ENCODE peak calls at places on chromosomes 1 and 21, in four cellular contexts. G, J, Q and Y are unnamed samples.

GRCh38 chr1:27555700-27556424 is 48.1 kb downstream of the AHDC1 start:
- DNase-seq in J (no peak), G (no peak), Q (no peak), Y (no peak)

GRCh38 chr1:21589618-21590017 is 79.5 kb downstream of the RAP1GAP start:
- DNase-seq in G (no peak), Q (no peak), J (no peak), Y (no peak)

GRCh38 chr1:198496216-198497143 is 44.0 kb downstream of the ATP6V1G3 start:
- DNase-seq in G (no peak), J (no peak), Q (no peak), Y (no peak)

GRCh38 chr1:232247669-232248068 is 382.3 kb downstream of the SIPA1L2 start:
- DNase-seq in G (no peak), J (no peak), Q (no peak), Y (no peak)

GRCh38 chr1:158496379-158496778 is 24.4 kb downstream of the OR10R2 start:
- DNase-seq in G (no peak), J (no peak), Q (no peak), Y (no peak)

GRCh38 chr1:43902058-43902831 is 31.4 kb upstream of the ARTN start:
- DNase-seq in J (no peak), Q (no peak), G (no peak), Y (no peak)

GRCh38 chr1:46315669-46316403 is 12.3 kb downstream of the UQCRH start:
- DNase-seq in G (no peak), J (no peak), Q (no peak), Y (no peak)

GRCh38 chr1:30742963-30743559 is 14.5 kb downstream of the LAPTM5 start:
- DNase-seq in G (no peak), Q (no peak), J (no peak), Y (no peak)

GRCh38 chr1:114715952-114716303 is 643 bp downstream of the NRAS start:
- DNase-seq in Q (no peak), J (no peak), G (no peak), Y (no peak)

GRCh38 chr1:151989131-151989868 is 4.4 kb downstream of the S100A10 start:
- DNase-seq in J (no peak), G (peak), Q (peak), Y (no peak)

GRCh38 chr1:210123383-210123782 is 109.2 kb upstream of the SERTAD4 start:
- DNase-seq in Q (no peak), J (no peak), G (no peak), Y (no peak)

GRCh38 chr1:200302893-200303250 is 107.0 kb downstream of the ZNF281 start:
- DNase-seq in Q (no peak), G (no peak), J (no peak), Y (no peak)

GRCh38 chr21:14554948-14555347 is 8.8 kb upstream of the SAMSN1 start:
- DNase-seq in G (no peak), Q (no peak), J (no peak), Y (no peak)

GRCh38 chr1:116154536-116154935 is 43.3 kb downstream of the MAB21L3 start:
- DNase-seq in G (no peak), J (no peak), Q (peak), Y (no peak)

GRCh38 chr1:84724128-84724860 is 34.0 kb upstream of the SSX2IP start:
- DNase-seq in G (no peak), J (peak), Q (no peak), Y (peak)

GRCh38 chr1:47804127-47804526 is 193.1 kb downstream of the TRABD2B start:
- DNase-seq in Q (no peak), G (no peak), J (no peak), Y (no peak)

GRCh38 chr1:235515844-235516512 is 11.7 kb upstream of the B3GALNT2 start:
- DNase-seq in Q (no peak), G (no peak), J (no peak), Y (no peak)

GRCh38 chr1:150567717-150568561 is 11.5 kb downstream of the MCL1 start:
- DNase-seq in J (no peak), G (peak), Q (peak), Y (no peak)

GRCh38 chr1:87194856-87195255 is 133.8 kb upstream of the LMO4 start:
- DNase-seq in Q (no peak), G (no peak), J (no peak), Y (no peak)

GRCh38 chr1:228304225-228304624 is 96.4 kb downstream of the OBSCN start:
- DNase-seq in Q (no peak), J (no peak), G (peak), Y (no peak)

GRCh38 chr21:43198376-43198775 is 29.6 kb downstream of the CRYAA start:
- DNase-seq in Q (no peak), G (no peak), J (no peak), Y (no peak)

GRCh38 chr1:164706596-164706995 is 147.6 kb downstream of the PBX1 start:
- DNase-seq in Q (no peak), J (no peak), G (no peak), Y (no peak)

GRCh38 chr1:64223329-64224151 is 20.1 kb downstream of the UBE2U start:
- DNase-seq in G (no peak), J (no peak), Q (no peak), Y (no peak)

GRCh38 chr1:232891116-232891515 is 59.3 kb upstream of the NTPCR start:
- DNase-seq in J (no peak), Q (no peak), G (no peak), Y (no peak)

GRCh38 chr1:204480515-204480914 is 14.1 kb downstream of the PIK3C2B start:
- DNase-seq in J (no peak), G (no peak), Q (no peak), Y (no peak)

GRCh38 chr1:228016181-228016510 is 9.3 kb downstream of the WNT3A start:
- DNase-seq in G (no peak), Q (no peak), J (no peak), Y (no peak)

GRCh38 chr1:174769961-174770549 is 229.7 kb upstream of the CACYBP start:
- DNase-seq in J (peak), Q (no peak), G (no peak), Y (no peak)

DNA sequence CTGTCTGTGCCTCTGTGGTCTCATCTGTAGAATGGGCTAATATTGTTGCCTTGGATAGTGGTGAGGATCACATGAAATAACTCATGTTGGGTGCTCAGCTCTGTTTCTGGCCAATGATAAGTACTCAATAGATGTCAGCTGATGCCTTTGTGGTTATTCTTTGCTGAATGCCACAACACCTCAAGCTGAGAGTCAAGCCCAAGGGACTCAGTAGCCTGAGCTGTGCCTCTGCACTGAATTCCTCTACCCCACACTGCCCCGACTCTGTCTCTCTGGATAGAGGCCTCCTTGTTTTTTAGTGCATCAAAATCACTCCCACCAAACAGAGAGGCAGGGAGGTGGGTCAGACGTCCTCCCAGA is 196.1 kb upstream of the VAMP3 start:
- DNase-seq in G (no peak), Q (no peak), J (no peak), Y (no peak)
- H3K27ac ChIP-seq in G (no peak), Q (no peak), J (no peak), Y (no peak)

DNA sequence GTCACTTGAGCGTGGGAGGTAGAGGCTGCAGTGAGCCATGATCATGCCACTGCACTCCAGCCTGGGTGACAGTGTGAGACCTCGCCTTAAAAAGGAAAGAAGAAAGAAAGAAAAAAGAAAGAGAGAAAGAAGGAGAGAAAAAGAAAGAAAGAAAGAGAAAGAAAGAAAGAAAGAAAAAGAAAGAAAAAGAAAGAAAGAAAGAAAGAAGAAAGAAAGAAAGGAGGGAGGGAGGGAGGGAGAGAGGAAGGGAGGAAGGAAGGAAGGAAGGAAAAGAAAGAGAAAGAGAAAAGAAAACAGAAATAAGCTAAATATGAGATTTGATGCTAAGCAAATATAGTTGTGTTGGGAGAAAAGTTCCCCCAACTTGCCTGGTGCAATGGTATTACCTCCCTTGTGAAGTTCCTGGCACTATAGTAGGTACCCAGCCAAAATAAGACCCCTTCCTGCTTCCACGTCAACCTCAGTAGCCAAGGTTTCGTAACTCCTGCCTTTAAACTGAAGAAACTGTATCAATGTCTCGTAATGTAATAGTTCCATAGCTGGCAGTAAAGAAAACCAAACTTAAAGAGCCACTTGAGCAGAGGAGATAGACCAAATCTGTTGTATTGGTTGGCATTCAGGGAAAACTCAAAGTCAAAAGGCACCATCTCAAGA is 88.1 kb upstream of the HNRNPU start:
- DNase-seq in G (no peak), J (no peak), Q (no peak), Y (no peak)
- H3K4me3 ChIP-seq in G (no peak), J (no peak), Q (no peak), Y (no peak)

DNA sequence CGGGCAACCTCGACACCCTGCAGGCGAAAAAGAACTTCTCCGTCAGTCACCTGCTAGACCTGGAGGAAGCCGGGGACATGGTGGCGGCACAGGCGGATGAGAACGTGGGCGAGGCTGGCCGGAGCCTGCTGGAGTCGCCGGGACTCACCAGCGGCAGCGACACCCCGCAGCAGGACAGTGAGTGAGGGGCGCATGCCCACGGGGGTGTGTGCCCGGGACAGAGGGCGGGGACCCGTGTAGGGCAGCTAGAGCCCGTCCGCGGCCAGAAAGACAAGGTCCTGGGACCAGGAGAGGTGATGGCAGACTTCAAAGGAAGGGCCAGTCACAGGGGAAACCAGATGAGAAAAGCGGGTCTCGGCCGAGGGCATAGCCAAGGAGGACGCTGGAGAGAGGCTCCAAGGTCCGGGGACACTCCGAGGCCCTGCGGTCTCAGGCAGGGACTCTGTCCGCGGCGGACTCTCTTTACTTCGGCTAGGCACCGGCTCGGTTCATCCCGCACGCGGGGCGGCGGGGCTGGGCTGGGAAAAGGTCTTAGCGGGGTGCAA is 424 bp downstream of the PRRX1 start:
- DNase-seq in Q (no peak), J (no peak), G (no peak), Y (no peak)
- H3K27ac ChIP-seq in Q (peak), J (no peak), G (peak), Y (no peak)

GRCh38 chr1:32744063-32744410 is 41.5 kb upstream of the SYNC start:
- DNase-seq in J (no peak), Q (no peak), G (no peak), Y (no peak)
- H3K4me3 ChIP-seq in J (no peak), Q (no peak), G (no peak), Y (no peak)

GRCh38 chr1:20395255-20395654 is 90.8 kb downstream of the CAMK2N1 start:
- DNase-seq in J (no peak), G (no peak), Q (no peak), Y (no peak)

GRCh38 chr1:20389551-20389950 is 96.5 kb downstream of the CAMK2N1 start:
- DNase-seq in G (no peak), Q (no peak), J (no peak), Y (no peak)

GRCh38 chr1:20386682-20387081 is 96.0 kb downstream of the VWA5B1 start:
- DNase-seq in J (no peak), G (no peak), Q (no peak), Y (no peak)

GRCh38 chr1:20385630-20386029 is 95.0 kb downstream of the VWA5B1 start:
- DNase-seq in G (no peak), Q (no peak), J (no peak), Y (no peak)

GRCh38 chr1:20390589-20391331 is 95.2 kb downstream of the CAMK2N1 start:
- DNase-seq in J (no peak), Q (no peak), G (no peak), Y (no peak)
- H3K27ac ChIP-seq in J (no peak), Q (no peak), G (no peak), Y (no peak)

DNA sequence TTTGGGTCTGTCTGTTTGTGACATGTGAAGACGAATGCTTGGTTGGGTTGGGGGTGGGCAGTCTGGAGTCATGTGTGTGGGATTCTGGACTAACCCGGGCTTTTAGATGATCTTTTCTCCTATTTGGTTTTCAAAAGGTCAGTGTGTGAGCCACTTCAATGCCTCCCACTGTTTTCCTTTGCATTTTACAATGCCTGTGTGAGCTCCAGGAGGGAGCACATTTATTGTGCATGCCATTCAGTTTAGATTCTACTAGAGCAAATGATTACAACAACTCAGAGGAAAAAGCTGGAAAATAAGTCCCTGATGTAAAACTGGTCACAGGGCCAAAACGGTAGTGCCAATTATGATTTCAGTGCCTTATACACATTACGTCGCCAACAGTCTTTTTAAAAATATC is 90.9 kb downstream of the LYPLAL1 start:
- DNase-seq in Q (no peak), J (no peak), G (no peak), Y (no peak)
- H3K4me3 ChIP-seq in Q (no peak), J (no peak), G (no peak), Y (no peak)

GRCh38 chr21:31668651-31669491 is 9.4 kb downstream of the SOD1 start:
- DNase-seq in G (no peak), Q (no peak), J (no peak), Y (no peak)

GRCh38 chr21:31665397-31665796 is 5.9 kb downstream of the SOD1 start:
- DNase-seq in Q (no peak), J (no peak), G (no peak), Y (no peak)

GRCh38 chr21:31666445-31667010 is 7.0 kb downstream of the SOD1 start:
- DNase-seq in Q (no peak), G (no peak), J (no peak), Y (no peak)

GRCh38 chr21:31667639-31668038 is 8.1 kb downstream of the SOD1 start:
- DNase-seq in G (no peak), J (no peak), Q (no peak), Y (no peak)

GRCh38 chr21:31667141-31667540 is 7.6 kb downstream of the SOD1 start:
- DNase-seq in G (no peak), J (no peak), Q (no peak), Y (no peak)
- H3K27ac ChIP-seq in G (no peak), J (no peak), Q (no peak), Y (no peak)

GRCh38 chr1:196366817-196367495 is 241.3 kb downstream of the KCNT2 start:
- DNase-seq in G (no peak), Q (no peak), J (no peak), Y (no peak)

GRCh38 chr1:196372896-196373536 is 235.2 kb downstream of the KCNT2 start:
- DNase-seq in G (no peak), J (no peak), Q (no peak), Y (no peak)

GRCh38 chr1:196373798-196374197 is 234.4 kb downstream of the KCNT2 start:
- DNase-seq in Q (no peak), G (no peak), J (no peak), Y (no peak)

DNA sequence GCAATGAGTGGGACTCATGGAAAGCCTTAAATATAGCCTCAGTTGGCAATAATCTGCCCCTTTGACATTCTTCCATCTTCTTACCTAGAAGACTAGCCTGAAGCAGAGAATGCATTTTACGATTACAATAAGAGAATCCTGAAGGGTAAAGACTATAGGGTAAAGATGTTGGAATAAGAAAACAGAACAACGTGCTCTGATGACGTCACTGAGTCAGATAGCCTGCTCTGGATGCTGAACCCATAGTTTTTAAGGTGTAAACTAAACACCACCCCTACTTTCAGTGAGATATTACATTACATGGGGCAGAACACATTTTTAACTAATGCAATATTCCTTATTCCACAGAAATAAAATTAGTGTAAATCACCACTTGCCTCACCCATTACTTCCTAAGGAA is 240.4 kb downstream of the KCNT2 start:
- DNase-seq in G (no peak), J (no peak), Q (no peak), Y (no peak)
- H3K4me3 ChIP-seq in G (no peak), J (no peak), Q (no peak), Y (no peak)

GRCh38 chr1:159913451-159914192 is 11.7 kb downstream of the TAGLN2 start:
- DNase-seq in J (no peak), Q (peak), G (no peak), Y (no peak)

GRCh38 chr1:159915571-159916239 is 9.6 kb downstream of the TAGLN2 start:
- DNase-seq in Q (no peak), J (no peak), G (no peak), Y (no peak)

GRCh38 chr1:159916240-159917051 is 8.9 kb downstream of the TAGLN2 start:
- DNase-seq in J (no peak), Q (no peak), G (no peak), Y (no peak)

GRCh38 chr1:159911668-159912067 is 11.7 kb upstream of the CFAP45 start:
- DNase-seq in G (no peak), Q (no peak), J (no peak), Y (no peak)

GRCh38 chr1:159914252-159915018 is 10.9 kb downstream of the TAGLN2 start:
- DNase-seq in Q (no peak), G (no peak), J (no peak), Y (no peak)
- H3K27ac ChIP-seq in Q (no peak), G (peak), J (no peak), Y (no peak)

DNA sequence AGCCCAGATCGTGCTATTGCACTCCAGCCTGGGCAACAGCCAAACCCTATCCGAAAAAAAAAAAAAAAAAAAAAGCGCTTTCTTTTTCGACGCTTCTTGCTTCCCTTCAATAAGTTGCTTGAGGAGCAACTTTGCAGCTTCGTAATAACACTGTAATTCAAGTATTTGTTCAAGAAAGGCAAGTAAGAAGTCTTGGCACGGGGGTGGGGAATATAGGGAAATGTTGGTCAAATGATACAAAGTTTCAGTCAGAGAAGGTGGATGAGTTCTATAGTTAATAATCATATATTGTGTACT is 871 bp upstream of the PSMA5 start:
- DNase-seq in Q (no peak), G (no peak), J (no peak), Y (no peak)
- H3K4me3 ChIP-seq in Q (peak), G (peak), J (peak), Y (peak)